ENCODE peak calls at places on chromosomes 6 and 20, in ten cellular contexts. V is psoas muscle, L is brain microvascular endothelial cell, G is astrocyte, A is GM23338, K is ascending aorta, U is uterus, Q is lower lobe of right lung, P is ovary, C is breast epithelium. T is an unnamed sample.

GRCh38 chr20:17534077-17534476 is 2.9 kb upstream of the BFSP1 start:
- DNase-seq in V (no peak), L (no peak), G (no peak), A (peak), K (no peak), U (no peak), Q (no peak), P (no peak), C (no peak), T (no peak)

GRCh38 chr20:42138711-42139110 is 520.5 kb upstream of the CHD6 start:
- DNase-seq in V (no peak), L (no peak), G (no peak), A (no peak), K (no peak), U (no peak), Q (no peak), P (no peak), C (no peak), T (no peak)

GRCh38 chr6:20540683-20541082 is 6.4 kb downstream of the CDKAL1 start:
- DNase-seq in V (no peak), L (peak), G (no peak), A (no peak), K (no peak), U (no peak), Q (no peak), P (no peak), C (no peak), T (no peak)

GRCh38 chr6:31736026-31736767 is at the start of gene CLIC1:
- DNase-seq in V (peak), L (peak), G (peak), A (peak), K (peak), U (peak), Q (peak), P (peak), C (peak), T (peak)

GRCh38 chr6:146913842-146914562 is 290.2 kb upstream of the STXBP5 start:
- DNase-seq in V (peak), L (peak), G (peak), A (peak), K (peak), U (peak), Q (peak), P (peak), C (peak), T (peak)

GRCh38 chr20:8860011-8860495 is 208.8 kb upstream of the PLCB4 start:
- DNase-seq in V (no peak), L (peak), G (peak), A (no peak), K (no peak), U (no peak), Q (no peak), P (no peak), C (no peak), T (no peak)

GRCh38 chr6:70651326-70651905 is 16.3 kb upstream of the SMAP1 start:
- DNase-seq in V (no peak), L (no peak), G (no peak), A (no peak), K (no peak), U (no peak), Q (no peak), P (no peak), C (no peak), T (no peak)

GRCh38 chr6:95846652-95847051 is 169.1 kb upstream of the FUT9 start:
- DNase-seq in V (no peak), L (no peak), G (no peak), A (no peak), K (no peak), U (no peak), Q (no peak), P (no peak), C (no peak), T (no peak)

GRCh38 chr6:10140824-10141223 is 274.1 kb downstream of the TFAP2A start:
- DNase-seq in V (no peak), L (peak), G (no peak), A (no peak), K (no peak), U (no peak), Q (no peak), P (no peak), C (no peak), T (no peak)

GRCh38 chr6:164039954-164040375 is 625.4 kb downstream of the QKI start:
- DNase-seq in V (peak), L (no peak), G (no peak), A (no peak), K (no peak), U (peak), Q (peak), P (peak), C (no peak), T (peak)

GRCh38 chr20:13638496-13639477 is at the start of gene TASP1:
- DNase-seq in V (peak), L (peak), G (peak), A (peak), K (peak), U (peak), Q (peak), P (peak), C (peak), T (peak)

GRCh38 chr6:3549314-3549940 is 92.6 kb upstream of the SLC22A23 start:
- DNase-seq in V (no peak), L (no peak), G (no peak), A (no peak), K (no peak), U (no peak), Q (no peak), P (no peak), C (no peak), T (no peak)

GRCh38 chr6:124223596-124223995 is 419.9 kb downstream of the NKAIN2 start:
- DNase-seq in V (no peak), L (peak), G (peak), A (peak), K (no peak), U (no peak), Q (no peak), P (no peak), C (no peak), T (no peak)

GRCh38 chr6:72953901-72954494 is 271.3 kb downstream of the KHDC1L start:
- DNase-seq in V (no peak), L (peak), G (peak), A (no peak), K (no peak), U (no peak), Q (no peak), P (no peak), C (no peak), T (no peak)

GRCh38 chr20:11581271-11581670 is 336.4 kb upstream of the BTBD3 start:
- DNase-seq in V (no peak), L (no peak), G (no peak), A (peak), K (no peak), U (no peak), Q (no peak), P (no peak), C (no peak), T (no peak)

GRCh38 chr6:42269553-42269952 is 51.9 kb upstream of the MRPS10 start:
- DNase-seq in V (no peak), L (no peak), G (no peak), A (no peak), K (no peak), U (no peak), Q (no peak), P (no peak), C (no peak), T (peak)

GRCh38 chr6:32086661-32087573 is 22.2 kb downstream of the TNXB start:
- DNase-seq in V (peak), L (peak), G (peak), A (peak), K (no peak), U (peak), Q (no peak), P (peak), C (no peak), T (no peak)

GRCh38 chr6:14316911-14317535 is 199.5 kb downstream of the CD83 start:
- DNase-seq in V (no peak), L (no peak), G (no peak), A (peak), K (no peak), U (no peak), Q (no peak), P (no peak), C (no peak), T (no peak)

GRCh38 chr20:18197382-18198070 is 59.9 kb downstream of the KAT14 start:
- DNase-seq in V (no peak), L (no peak), G (no peak), A (no peak), K (no peak), U (no peak), Q (no peak), P (no peak), C (peak), T (no peak)

GRCh38 chr20:59240006-59240405 is 60.4 kb upstream of the EDN3 start:
- DNase-seq in V (no peak), L (no peak), G (no peak), A (no peak), K (no peak), U (no peak), Q (no peak), P (no peak), C (no peak), T (no peak)

GRCh38 chr20:10784337-10785183 is 110.8 kb upstream of the JAG1 start:
- DNase-seq in V (no peak), L (no peak), G (no peak), A (peak), K (no peak), U (no peak), Q (no peak), P (no peak), C (no peak), T (no peak)

GRCh38 chr6:36848658-36849441 is 9.6 kb upstream of the CPNE5 start:
- DNase-seq in V (no peak), L (no peak), G (no peak), A (peak), K (no peak), U (peak), Q (peak), P (no peak), C (peak), T (no peak)

GRCh38 chr20:38117635-38118034 is 47.4 kb downstream of the TGM2 start:
- DNase-seq in V (no peak), L (peak), G (peak), A (no peak), K (no peak), U (no peak), Q (no peak), P (no peak), C (no peak), T (no peak)

GRCh38 chr6:1860756-1861369 is 251.1 kb downstream of the FOXC1 start:
- DNase-seq in V (no peak), L (no peak), G (no peak), A (no peak), K (no peak), U (no peak), Q (no peak), P (no peak), C (no peak), T (no peak)

GRCh38 chr20:1718604-1719384 is 61.2 kb upstream of the SIRPG start:
- DNase-seq in V (peak), L (peak), G (peak), A (no peak), K (no peak), U (peak), Q (no peak), P (no peak), C (no peak), T (no peak)

GRCh38 chr6:56890683-56891429 is 64.1 kb upstream of the BEND6 start:
- DNase-seq in V (no peak), L (peak), G (peak), A (no peak), K (no peak), U (no peak), Q (no peak), P (no peak), C (no peak), T (no peak)

GRCh38 chr6:132096245-132096644 is 145.1 kb upstream of the CCN2 start:
- DNase-seq in V (no peak), L (no peak), G (no peak), A (no peak), K (no peak), U (no peak), Q (no peak), P (no peak), C (no peak), T (no peak)

GRCh38 chr20:64116541-64117423 is 9.4 kb upstream of the NPBWR2 start:
- DNase-seq in V (peak), L (no peak), G (no peak), A (peak), K (no peak), U (no peak), Q (peak), P (no peak), C (no peak), T (peak)

GRCh38 chr6:106972500-106972899 is 2.0 kb downstream of the CD24 start:
- DNase-seq in V (no peak), L (no peak), G (peak), A (no peak), K (no peak), U (no peak), Q (no peak), P (no peak), C (no peak), T (no peak)

DNA sequence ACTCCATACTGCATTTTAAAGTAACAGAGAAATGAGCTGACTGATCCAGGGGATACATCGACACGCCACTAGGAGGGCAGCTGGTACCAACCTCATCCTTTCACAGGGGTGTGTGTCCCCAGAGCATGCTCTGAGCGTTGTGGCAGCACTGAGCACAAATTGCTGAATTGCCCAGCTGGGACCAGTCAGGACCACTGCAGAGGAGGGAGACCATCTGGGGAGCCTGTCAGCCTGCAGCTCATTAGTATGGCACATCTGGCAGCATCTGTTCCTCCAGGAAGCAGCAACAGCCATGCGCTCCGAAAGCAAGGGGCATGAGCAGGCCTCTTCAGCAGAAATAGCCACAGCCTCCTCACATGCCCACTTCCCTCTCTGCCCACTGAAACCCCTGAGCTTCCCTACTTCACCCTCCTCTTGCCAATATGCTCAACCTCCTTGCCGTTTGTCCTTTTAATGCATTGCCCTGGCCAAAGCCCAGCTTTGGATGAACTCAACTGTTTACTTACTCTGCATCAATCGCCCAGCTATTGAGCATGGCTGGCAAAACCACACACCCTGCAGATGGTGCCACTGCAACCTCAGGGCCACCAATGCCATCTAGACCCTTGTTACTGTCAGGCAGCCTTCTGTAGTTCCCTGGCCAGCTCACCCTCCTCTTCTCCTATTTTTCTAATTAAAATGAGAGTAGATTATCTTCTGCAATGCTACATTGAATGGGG is 77.6 kb upstream of the NEDD9 start:
- DNase-seq in V (no peak), L (no peak), G (no peak), A (peak), K (no peak), U (no peak), Q (peak), P (no peak), C (no peak), T (peak)
- TF ChIP-seq CTCF in V (no peak), L (peak), G (no peak), A (peak), K (no peak), U (no peak), Q (peak), P (no peak), C (no peak), T (no peak)

GRCh38 chr20:3275064-3275935 is 36.3 kb upstream of the SLC4A11 start:
- DNase-seq in V (no peak), L (no peak), G (no peak), A (no peak), K (no peak), U (no peak), Q (no peak), P (no peak), C (no peak), T (no peak)

GRCh38 chr20:3275966-3276365 is 37.0 kb upstream of the SLC4A11 start:
- DNase-seq in V (no peak), L (no peak), G (no peak), A (no peak), K (no peak), U (no peak), Q (no peak), P (no peak), C (no peak), T (no peak)

GRCh38 chr20:3281437-3281836 is 42.4 kb upstream of the SLC4A11 start:
- DNase-seq in V (no peak), L (no peak), G (no peak), A (no peak), K (no peak), U (no peak), Q (no peak), P (no peak), C (no peak), T (no peak)

GRCh38 chr20:3276400-3277015 is 37.5 kb upstream of the SLC4A11 start:
- DNase-seq in V (no peak), L (peak), G (no peak), A (peak), K (no peak), U (no peak), Q (no peak), P (no peak), C (no peak), T (no peak)

GRCh38 chr20:3277686-3278465 is 38.9 kb upstream of the SLC4A11 start:
- DNase-seq in V (no peak), L (no peak), G (no peak), A (peak), K (no peak), U (no peak), Q (no peak), P (no peak), C (no peak), T (no peak)
- H3K27ac ChIP-seq in V (no peak), L (no peak), G (no peak), A (no peak), K (no peak), U (no peak), Q (no peak), P (no peak), C (no peak), T (no peak)

GRCh38 chr20:63008541-63009043 is 1.8 kb upstream of the BHLHE23 start:
- DNase-seq in V (no peak), L (no peak), G (no peak), A (no peak), K (no peak), U (no peak), Q (no peak), P (no peak), C (no peak), T (no peak)
- H3K4me3 ChIP-seq in V (peak), L (no peak), G (no peak), A (peak), K (no peak), U (no peak), Q (no peak), P (no peak), C (no peak), T (no peak)

DNA sequence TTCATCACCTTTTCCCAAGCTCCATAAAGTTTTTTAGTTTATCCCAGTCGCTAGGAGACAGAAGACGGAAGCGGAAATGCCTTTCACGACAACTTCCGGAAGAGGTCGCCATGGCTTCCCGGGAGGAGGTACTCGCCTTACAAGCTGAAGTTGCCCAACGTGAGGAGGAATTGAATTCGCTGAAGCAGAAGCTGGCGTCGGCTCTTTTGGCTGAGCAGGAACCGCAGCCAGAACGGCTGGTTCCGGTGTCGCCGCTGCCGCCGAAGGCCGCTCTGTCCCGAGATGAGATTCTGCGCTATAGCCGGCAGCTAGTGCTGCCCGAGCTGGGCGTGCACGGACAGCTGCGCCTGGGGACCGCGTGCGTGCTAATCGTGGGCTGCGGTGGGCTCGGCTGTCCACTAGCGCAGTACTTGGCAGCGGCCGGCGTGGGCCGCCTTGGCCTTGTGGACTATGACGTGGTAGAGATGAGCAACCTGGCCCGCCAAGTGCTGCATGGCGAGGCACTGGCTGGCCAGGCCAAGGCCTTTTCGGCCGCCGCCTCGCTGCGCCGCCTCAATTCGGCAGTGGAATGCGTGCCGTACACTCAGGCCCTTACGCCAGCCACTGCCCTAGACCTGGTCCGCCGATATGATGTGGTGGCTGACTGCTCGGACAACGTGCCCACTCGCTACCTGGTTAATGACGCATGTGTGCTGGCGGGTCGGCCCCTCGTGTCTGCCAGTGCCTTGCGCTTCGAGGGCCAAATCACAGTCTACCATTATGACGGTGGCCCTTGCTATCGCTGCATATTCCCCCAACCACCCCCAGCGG is at the start of gene MOCS3:
- DNase-seq in V (peak), L (peak), G (peak), A (peak), K (peak), U (peak), Q (peak), P (peak), C (peak), T (peak)
- TF ChIP-seq CTCF in V (no peak), L (no peak), G (no peak), A (no peak), K (no peak), U (no peak), Q (no peak), P (no peak), C (no peak), T (no peak)

DNA sequence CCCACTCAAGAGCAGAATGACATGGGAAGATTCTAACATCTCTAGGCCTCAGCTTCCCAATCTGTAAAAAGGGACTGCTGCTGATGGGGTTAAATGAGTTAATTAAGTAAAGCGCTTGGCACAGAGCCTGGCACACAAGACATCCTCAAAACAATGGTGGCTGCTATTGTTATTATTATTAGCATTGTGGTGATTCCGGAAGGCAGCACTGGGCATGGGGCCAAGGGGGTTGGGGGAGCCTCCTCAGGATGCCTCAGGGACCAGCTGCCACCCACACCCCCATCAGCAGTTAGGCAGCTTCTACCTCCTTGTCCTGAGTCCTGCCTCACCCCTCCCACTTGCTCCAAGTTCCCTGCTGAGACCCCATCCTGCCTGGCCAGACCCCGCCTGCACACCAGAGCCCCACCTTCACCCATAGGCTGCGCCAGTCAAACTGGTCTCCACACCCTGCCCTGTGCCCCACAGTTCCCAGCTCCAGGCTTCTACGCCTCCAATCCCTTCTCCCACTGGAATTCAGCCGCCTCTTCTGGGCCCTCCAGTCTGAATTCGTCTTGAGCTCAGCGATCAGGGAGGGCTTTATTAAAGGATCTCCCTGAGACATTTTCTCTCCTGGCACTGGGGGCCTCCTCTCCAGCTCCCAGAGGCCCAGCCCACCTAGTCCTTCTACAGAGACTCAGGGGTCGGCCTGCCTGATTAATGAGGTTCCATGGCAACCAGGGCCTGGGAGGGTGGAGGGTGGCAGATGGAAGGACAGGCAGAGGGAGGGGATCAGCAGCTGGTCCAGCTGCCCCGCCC is 1.5 kb downstream of the E2F1 start:
- DNase-seq in V (no peak), L (no peak), G (no peak), A (peak), K (no peak), U (peak), Q (no peak), P (peak), C (no peak), T (no peak)
- H3K27ac ChIP-seq in V (no peak), L (no peak), G (no peak), A (peak), K (no peak), U (no peak), Q (peak), P (no peak), C (no peak), T (no peak)

DNA sequence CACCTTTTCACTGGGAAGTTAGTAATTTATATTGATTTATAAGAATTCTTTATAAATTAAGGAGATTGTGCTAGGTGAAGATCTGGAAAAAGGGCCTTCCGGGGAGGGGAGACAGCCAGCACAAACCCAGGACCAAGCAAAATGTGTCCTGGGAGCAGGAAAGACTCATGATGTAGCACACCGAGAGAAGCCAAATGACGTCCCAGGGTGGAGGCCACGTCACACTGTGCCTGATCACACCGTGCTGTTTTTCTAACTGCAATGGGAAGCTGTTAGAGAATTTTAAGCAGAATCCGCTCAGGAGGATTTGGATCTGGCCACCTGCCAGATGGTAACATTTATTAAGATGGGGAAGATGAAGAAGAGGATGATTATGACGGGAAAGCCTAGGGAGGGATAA is 72.7 kb upstream of the AKAP12 start:
- DNase-seq in V (no peak), L (no peak), G (no peak), A (no peak), K (no peak), U (no peak), Q (no peak), P (no peak), C (no peak), T (no peak)
- H3K4me3 ChIP-seq in V (no peak), L (no peak), G (no peak), A (no peak), K (no peak), U (no peak), Q (no peak), P (no peak), C (no peak), T (no peak)

T was measured in kidney.